ENCODE peak calls at places on chromosomes 13 and 19, in seven cellular contexts. E is activated T-helper 9 cell treated with anti-CD3 and anti-CD28 coated beads, Interleukin-2, amount 50 U/mL, for 16 hours; M is T-helper 2 cell treated with Interferon-gamma antibody and Interleukin-4, amounts not matched to agents 5 μg/mL and 100 μg/mL, for 36 hours; U is ascending aorta; G is RPMI8226; T is testis; Q is stimulated activated CD4-positive, alpha-beta T cell treated with anti-CD3 and anti-CD28 coated beads, Interleukin-15, amount 100 ng/mL, for 1 hour. J is an unnamed sample.

GRCh38 chr13:39586956-39587605 is 15.9 kb downstream of the LHFPL6 start:
- DNase-seq in E (no peak), M (no peak), U (no peak), G (no peak), T (no peak), Q (no peak), J (no peak)

GRCh38 chr19:8684001-8684902 is 14.3 kb downstream of the ACTL9 start:
- DNase-seq in E (no peak), M (no peak), U (no peak), G (no peak), T (no peak), Q (no peak), J (no peak)

GRCh38 chr19:9981406-9982260 is 28.7 kb downstream of the COL5A3 start:
- DNase-seq in E (no peak), M (no peak), U (no peak), G (no peak), T (no peak), Q (no peak), J (no peak)

GRCh38 chr19:42024622-42025111 is 30.6 kb upstream of the ATP1A3 start:
- DNase-seq in E (no peak), M (no peak), U (no peak), G (no peak), T (peak; percentile 35), Q (no peak), J (peak; percentile 88)

GRCh38 chr19:30518965-30519606 is 146.9 kb downstream of the ZNF536 start:
- DNase-seq in E (no peak), M (no peak), U (no peak), G (no peak), T (no peak), Q (no peak), J (no peak)

GRCh38 chr13:74040200-74040599 is 94.0 kb downstream of the KLF12 start:
- DNase-seq in E (no peak), M (no peak), U (no peak), G (no peak), T (peak; percentile 59), Q (no peak), J (peak; percentile 28)

GRCh38 chr19:8811315-8812172 is 20.6 kb downstream of the ZNF558 start:
- DNase-seq in E (no peak), M (no peak), U (no peak), G (no peak), T (no peak), Q (no peak), J (no peak)

GRCh38 chr13:102141625-102142472 is 260.0 kb downstream of the FGF14 start:
- DNase-seq in E (no peak), M (no peak), U (no peak), G (peak; percentile 2), T (no peak), Q (no peak), J (peak; percentile 80)

GRCh38 chr13:99883805-99884204 is 87.8 kb downstream of the ZIC5 start:
- DNase-seq in E (no peak), M (no peak), U (no peak), G (no peak), T (no peak), Q (no peak), J (peak; percentile 25)

GRCh38 chr19:1854542-1855039 is 6.3 kb upstream of the REXO1 start:
- DNase-seq in E (no peak), M (no peak), U (no peak), G (no peak), T (no peak), Q (no peak), J (no peak)

GRCh38 chr19:49094505-49095482 is 9.5 kb downstream of the SNRNP70 start:
- DNase-seq in E (no peak), M (no peak), U (no peak), G (no peak), T (peak; percentile 73), Q (no peak), J (peak; percentile 67)

GRCh38 chr19:15463865-15464371 is 426 bp downstream of the RASAL3 start:
- DNase-seq in E (peak; percentile 64), M (peak; percentile 66), U (no peak), G (peak; percentile 74), T (no peak), Q (peak; percentile 65), J (no peak)

GRCh38 chr13:89343165-89343564 is 1672.0 kb downstream of the SLITRK5 start:
- DNase-seq in E (no peak), M (no peak), U (no peak), G (no peak), T (no peak), Q (no peak), J (no peak)